ENCODE peak calls at places on chromosomes 2 and 18, in seven cellular contexts. Y is adrenal gland, H is right atrium auricular region, M is RWPE2, R is RWPE1, C is psoas muscle, I is lower lobe of right lung. S is an unnamed sample.

GRCh38 chr18:3498705-3499451 is 48.9 kb downstream of the TGIF1 start:
- DNase-seq in Y (no peak), H (no peak), M (no peak), R (peak), C (no peak), I (peak), S (no peak)

GRCh38 chr2:240604939-240605716 is 18.6 kb downstream of the CAPN10 start:
- DNase-seq in Y (no peak), H (no peak), M (peak), R (no peak), C (peak), I (peak), S (no peak)

GRCh38 chr18:30432349-30432748 is 610.2 kb downstream of the DSC3 start:
- DNase-seq in Y (no peak), H (no peak), M (no peak), R (no peak), C (no peak), I (no peak), S (no peak)

GRCh38 chr2:127422631-127423475 is 4.6 kb downstream of the PROC start:
- DNase-seq in Y (no peak), H (peak), M (no peak), R (no peak), C (no peak), I (peak), S (no peak)

GRCh38 chr2:170651603-170652002 is 63.5 kb upstream of the SP5 start:
- DNase-seq in Y (no peak), H (no peak), M (no peak), R (no peak), C (no peak), I (no peak), S (no peak)

GRCh38 chr2:25252291-25253152 is 84.1 kb upstream of the POMC start:
- DNase-seq in Y (peak), H (no peak), M (no peak), R (peak), C (peak), I (peak), S (no peak)

GRCh38 chr2:165203689-165204559 is at the start of gene SCN3A:
- DNase-seq in Y (no peak), H (no peak), M (no peak), R (peak), C (no peak), I (no peak), S (no peak)

GRCh38 chr2:68831688-68832087 is 39.5 kb downstream of the BMP10 start:
- DNase-seq in Y (no peak), H (no peak), M (no peak), R (no peak), C (no peak), I (no peak), S (no peak)

GRCh38 chr2:85234879-85235278 is 92.9 kb downstream of the TGOLN2 start:
- DNase-seq in Y (no peak), H (no peak), M (no peak), R (no peak), C (no peak), I (no peak), S (no peak)

GRCh38 chr2:191571163-191571769 is 106.7 kb upstream of the NABP1 start:
- DNase-seq in Y (no peak), H (no peak), M (no peak), R (peak), C (no peak), I (no peak), S (no peak)

GRCh38 chr2:27628767-27629709 is at the start of the genes CCDC121 and GPN1:
- DNase-seq in Y (peak), H (peak), M (peak), R (peak), C (peak), I (peak), S (peak)
- H3K27ac ChIP-seq in Y (peak), H (peak), M (peak), R (peak), C (peak), I (peak), S (peak)

DNA sequence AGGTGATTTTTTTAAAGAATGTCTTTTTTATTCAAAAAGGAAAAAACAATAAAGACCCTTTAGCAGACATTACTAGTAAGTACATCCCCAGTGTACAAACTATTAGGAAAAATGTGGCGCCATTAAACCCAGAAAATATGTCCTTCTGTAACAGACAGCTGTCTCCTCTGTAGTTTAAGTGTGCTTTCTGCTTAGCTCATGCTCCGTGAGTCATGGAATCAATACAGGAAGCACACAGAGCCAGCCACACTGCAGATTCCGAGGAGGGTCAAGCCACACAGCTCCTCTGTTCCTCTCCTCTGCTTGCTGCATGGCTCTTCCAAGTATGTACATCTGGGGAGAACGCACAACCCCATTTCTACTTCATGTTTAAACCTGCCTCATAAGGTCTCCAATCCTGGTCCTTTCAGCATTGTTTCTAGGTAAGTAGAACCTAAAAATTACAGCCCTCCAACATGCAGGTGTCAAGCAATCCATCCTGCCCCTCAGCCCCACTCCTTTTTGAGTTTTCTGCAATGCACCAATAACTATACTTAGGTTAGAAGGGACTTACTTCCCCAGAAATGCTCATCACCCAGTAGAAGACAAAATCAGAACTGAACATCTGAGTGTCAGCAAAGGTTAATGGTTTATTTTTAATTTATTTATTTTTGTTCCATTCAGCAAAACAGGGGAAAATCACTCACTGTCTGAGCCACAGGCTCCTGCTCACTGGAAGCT is 37.5 kb downstream of the ACVR1 start:
- DNase-seq in Y (peak), H (peak), M (no peak), R (peak), C (peak), I (no peak), S (no peak)
- H3K27ac ChIP-seq in Y (peak), H (peak), M (peak), R (peak), C (peak), I (peak), S (peak)

GRCh38 chr2:161676902-161677496 is 52.8 kb downstream of the SLC4A10 start:
- DNase-seq in Y (no peak), H (no peak), M (no peak), R (no peak), C (no peak), I (no peak), S (no peak)
- H3K27ac ChIP-seq in Y (no peak), H (no peak), M (no peak), R (no peak), C (no peak), I (no peak), S (no peak)

GRCh38 chr2:160351978-160352377 is 141.6 kb downstream of the RBMS1 start:
- DNase-seq in Y (no peak), H (no peak), M (no peak), R (peak), C (no peak), I (no peak), S (no peak)
- H3K27ac ChIP-seq in Y (no peak), H (no peak), M (peak), R (no peak), C (peak), I (no peak), S (peak)

GRCh38 chr2:230891108-230891507 is 26.4 kb downstream of the ITM2C start:
- DNase-seq in Y (peak), H (no peak), M (no peak), R (no peak), C (no peak), I (no peak), S (no peak)
- H3K27ac ChIP-seq in Y (no peak), H (no peak), M (no peak), R (no peak), C (no peak), I (no peak), S (no peak)

DNA sequence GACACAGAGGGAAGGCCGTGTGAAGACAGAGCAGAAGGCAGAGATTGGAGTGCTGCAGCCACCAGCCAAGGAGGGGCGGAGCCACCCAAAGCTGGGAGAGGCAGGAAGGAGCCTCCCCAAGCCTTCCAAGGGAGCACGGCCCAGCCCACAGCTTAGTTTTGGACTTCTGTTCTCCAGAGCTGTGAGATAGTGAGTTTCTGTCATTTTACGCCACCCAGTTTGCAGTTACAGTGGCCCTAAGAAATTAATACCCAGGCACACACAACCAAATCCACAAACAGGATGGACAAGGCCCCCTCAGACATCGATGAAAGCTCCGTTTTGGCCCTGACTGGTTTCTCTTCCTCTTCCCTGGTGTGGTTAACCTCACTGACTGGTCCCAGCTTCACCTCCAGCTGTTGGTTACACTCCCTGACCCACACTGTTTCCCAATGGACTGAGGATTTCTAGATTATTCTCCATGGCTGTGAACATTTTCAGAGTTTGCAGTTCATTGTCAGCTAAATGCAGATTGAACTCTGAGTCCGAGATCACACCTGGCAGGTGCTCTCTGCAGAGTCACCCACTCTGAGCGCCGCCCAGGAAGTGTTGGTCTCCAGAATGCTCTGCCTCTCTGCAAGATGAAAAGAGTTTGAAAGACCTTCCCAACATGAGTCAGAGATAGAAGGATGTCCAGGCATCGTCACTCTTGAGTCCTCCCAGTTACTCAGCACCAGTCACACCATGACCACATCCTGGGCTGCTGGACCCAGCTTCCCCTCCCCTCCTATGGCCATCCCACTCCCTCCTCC is 100.2 kb downstream of the TWIST2 start:
- DNase-seq in Y (no peak), H (peak), M (no peak), R (peak), C (no peak), I (no peak), S (peak)
- H3K27ac ChIP-seq in Y (no peak), H (no peak), M (peak), R (peak), C (no peak), I (no peak), S (peak)

GRCh38 chr2:104866122-104866864 is 12.4 kb downstream of the POU3F3 start:
- DNase-seq in Y (no peak), H (no peak), M (no peak), R (no peak), C (no peak), I (no peak), S (no peak)
- H3K27ac ChIP-seq in Y (no peak), H (no peak), M (no peak), R (no peak), C (no peak), I (no peak), S (no peak)

GRCh38 chr2:105403785-105404698 is 5.2 kb upstream of the FHL2 start:
- DNase-seq in Y (peak), H (peak), M (peak), R (peak), C (peak), I (no peak), S (peak)

GRCh38 chr2:105404736-105405135 is 5.9 kb upstream of the FHL2 start:
- DNase-seq in Y (no peak), H (no peak), M (no peak), R (no peak), C (no peak), I (no peak), S (no peak)

GRCh38 chr2:105401867-105402266 is 3.0 kb upstream of the FHL2 start:
- DNase-seq in Y (no peak), H (no peak), M (no peak), R (no peak), C (no peak), I (no peak), S (no peak)

GRCh38 chr2:105403241-105403784 is 4.5 kb upstream of the FHL2 start:
- DNase-seq in Y (no peak), H (peak), M (no peak), R (no peak), C (no peak), I (no peak), S (peak)

GRCh38 chr2:105402809-105403208 is 4.0 kb upstream of the FHL2 start:
- DNase-seq in Y (no peak), H (no peak), M (no peak), R (no peak), C (no peak), I (no peak), S (no peak)
- H3K27ac ChIP-seq in Y (no peak), H (no peak), M (peak), R (no peak), C (peak), I (no peak), S (peak)

DNA sequence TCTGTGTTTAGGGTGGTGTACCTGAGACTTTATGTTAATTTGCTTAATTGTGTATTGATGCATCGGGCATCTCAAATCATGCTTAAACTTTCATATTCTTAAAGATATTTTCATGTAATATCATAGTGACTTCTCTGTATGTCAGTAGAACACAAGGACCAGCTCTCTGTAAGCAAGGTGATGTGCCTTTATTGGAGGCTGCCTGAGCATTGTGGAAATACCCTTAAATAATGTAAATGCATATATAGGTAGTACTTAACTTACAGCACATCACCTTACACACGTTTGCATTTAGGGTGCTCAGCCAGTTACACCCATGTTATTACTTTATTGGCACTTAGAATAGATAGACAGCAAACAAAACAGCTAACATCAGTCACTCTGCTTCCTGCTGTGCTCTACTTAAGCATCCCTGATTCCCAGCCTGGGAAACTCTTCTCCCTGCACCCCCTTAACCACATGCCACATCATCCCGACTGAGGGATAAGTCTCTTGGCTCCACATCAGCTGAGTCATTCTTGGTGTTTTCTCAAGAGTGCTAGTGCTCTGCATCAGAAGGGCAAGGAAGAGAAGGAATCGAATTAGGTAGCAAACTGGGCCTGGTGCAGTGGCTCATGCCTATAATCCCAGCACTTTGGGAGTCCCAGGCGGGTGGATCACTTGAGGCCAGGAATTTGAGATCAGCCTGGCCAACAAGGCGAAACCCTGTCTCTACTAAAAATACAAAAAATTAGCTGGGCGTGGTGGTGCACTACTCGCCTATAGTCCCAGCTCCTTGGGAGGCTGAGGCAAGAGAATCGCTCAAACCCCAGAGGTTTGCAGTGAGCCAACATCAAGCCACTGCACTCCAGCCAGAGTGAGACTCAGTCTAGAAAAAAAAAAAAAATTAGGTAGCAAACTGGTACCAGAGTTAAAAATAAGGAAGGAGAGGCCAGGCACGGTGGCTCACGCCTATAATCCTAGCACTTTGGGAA is 108.7 kb downstream of the MAP3K20 start:
- DNase-seq in Y (peak), H (peak), M (peak), R (peak), C (peak), I (no peak), S (peak)
- H3K27ac ChIP-seq in Y (no peak), H (peak), M (peak), R (peak), C (peak), I (no peak), S (peak)

GRCh38 chr2:121532894-121533293 is 2.2 kb downstream of the RNU4ATAC start:
- DNase-seq in Y (no peak), H (no peak), M (no peak), R (peak), C (no peak), I (no peak), S (peak)

GRCh38 chr2:121530563-121531334 is at the start of gene RNU4ATAC:
- DNase-seq in Y (peak), H (peak), M (peak), R (peak), C (peak), I (peak), S (peak)

GRCh38 chr2:121530210-121530562 is 494 bp upstream of the RNU4ATAC start:
- DNase-seq in Y (peak), H (peak), M (peak), R (peak), C (peak), I (peak), S (no peak)

GRCh38 chr2:121534007-121534406 is 3.3 kb downstream of the RNU4ATAC start:
- DNase-seq in Y (no peak), H (no peak), M (no peak), R (no peak), C (no peak), I (no peak), S (no peak)

DNA sequence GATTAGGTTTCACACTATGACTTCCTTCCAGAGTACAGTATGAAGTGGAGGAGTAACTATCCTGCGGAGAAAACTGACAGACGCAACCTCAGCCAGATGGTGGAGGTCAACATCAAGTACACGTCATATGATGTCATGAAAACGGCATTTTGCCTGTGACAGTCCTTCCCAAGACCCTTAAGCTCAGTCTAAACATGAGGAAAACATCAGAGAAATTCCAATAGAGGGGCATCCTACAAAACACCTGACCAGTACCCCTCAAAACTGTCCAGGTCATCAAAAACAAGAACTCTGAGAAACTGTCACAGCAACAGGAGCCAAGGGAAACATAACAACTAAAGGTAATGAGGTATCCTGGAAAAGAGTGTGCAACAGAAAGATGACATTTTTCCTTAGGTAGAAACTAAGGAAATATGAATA is 1.7 kb downstream of the RNU4ATAC start:
- DNase-seq in Y (no peak), H (no peak), M (no peak), R (no peak), C (no peak), I (no peak), S (no peak)
- H3K27ac ChIP-seq in Y (peak), H (peak), M (peak), R (no peak), C (peak), I (no peak), S (peak)